ENCODE peak calls at places on chromosomes 2 and 18, in eight cellular contexts. K, P, H, L, O, M, Y and F are unnamed samples. For H3K4me1, the result is how much of the 10 kb centered on the place peaks cover.

GRCh38 chr2:134934641-134935040 is 16.0 kb downstream of the CCNT2 start:
- DNase-seq in O (no peak), M (no peak), P (no peak), Y (no peak), K (no peak), L (no peak), H (no peak), F (no peak)

GRCh38 chr2:9127316-9127715 is 79.3 kb upstream of the ASAP2 start:
- DNase-seq in H (no peak), Y (no peak), L (no peak), M (no peak), P (no peak), O (no peak), K (no peak), F (no peak)

GRCh38 chr2:43070676-43071491 is 155.5 kb downstream of the ZFP36L2 start:
- DNase-seq in Y (no peak), L (no peak), P (no peak), H (no peak), K (no peak), M (no peak), O (no peak), F (no peak)

GRCh38 chr2:175855794-175856453 is 146.1 kb downstream of the LNPK start:
- DNase-seq in K (peak), L (peak), O (peak), M (no peak), Y (no peak), H (peak), P (no peak), F (no peak)

GRCh38 chr18:55794288-55795052 is 206.5 kb upstream of the TCF4 start:
- DNase-seq in M (no peak), O (no peak), H (no peak), Y (no peak), P (no peak), K (peak), L (no peak), F (no peak)

GRCh38 chr2:37802899-37803379 is 122.1 kb upstream of the RMDN2 start:
- DNase-seq in M (no peak), O (peak), L (no peak), P (no peak), Y (no peak), H (no peak), K (peak), F (no peak)

GRCh38 chr2:220736778-220737177 is 835.3 kb downstream of the EPHA4 start:
- DNase-seq in O (no peak), K (peak), H (no peak), Y (peak), L (no peak), M (no peak), P (no peak), F (no peak)

GRCh38 chr2:189082576-189082975 is 97.0 kb downstream of the COL5A2 start:
- DNase-seq in Y (no peak), K (peak), H (peak), P (no peak), M (peak), O (no peak), L (peak), F (no peak)

GRCh38 chr2:203237501-203238238 is 1.1 kb upstream of the CYP20A1 start:
- DNase-seq in P (no peak), K (no peak), Y (no peak), L (no peak), M (no peak), O (no peak), H (no peak), F (no peak)

GRCh38 chr2:1690056-1690775 is 54.1 kb downstream of the PXDN start:
- DNase-seq in K (no peak), H (no peak), P (no peak), M (peak), O (no peak), Y (peak), L (no peak), F (no peak)

GRCh38 chr18:46393230-46393629 is 263.8 kb downstream of the LOXHD1 start:
- DNase-seq in Y (peak), K (no peak), M (no peak), L (no peak), H (no peak), P (no peak), O (no peak), F (no peak)

GRCh38 chr2:120531863-120532600 is 186.1 kb downstream of the INHBB start:
- DNase-seq in H (peak), L (peak), M (no peak), K (no peak), Y (no peak), O (no peak), P (no peak), F (no peak)

GRCh38 chr2:13919981-13920382 is 712.5 kb upstream of the LRATD1 start:
- DNase-seq in H (no peak), L (no peak), P (no peak), Y (no peak), O (peak), M (no peak), K (no peak), F (no peak)

GRCh38 chr18:34847408-34847807 is 137.3 kb downstream of the DTNA start:
- DNase-seq in Y (peak), L (no peak), P (no peak), K (no peak), H (no peak), M (no peak), O (no peak), F (no peak)

GRCh38 chr2:29213871-29214341 is 98.7 kb downstream of the CLIP4 start:
- DNase-seq in H (no peak), Y (peak), M (no peak), L (no peak), K (peak), O (no peak), P (no peak), F (no peak)

GRCh38 chr2:1686784-1687105 is 57.6 kb downstream of the PXDN start:
- DNase-seq in M (no peak), O (no peak), K (peak), Y (peak), L (no peak), H (peak), P (no peak), F (no peak)

GRCh38 chr2:30686669-30687068 is 120.6 kb downstream of the CAPN13 start:
- DNase-seq in K (no peak), Y (no peak), H (no peak), M (no peak), O (no peak), P (no peak), L (no peak), F (no peak)

GRCh38 chr2:172198361-172198760 is 95.7 kb upstream of the DLX2 start:
- DNase-seq in K (no peak), M (no peak), Y (no peak), O (no peak), H (no peak), P (no peak), L (no peak), F (no peak)

GRCh38 chr2:172204309-172204708 is 101.6 kb upstream of the DLX2 start:
- DNase-seq in L (no peak), H (no peak), K (peak), P (no peak), Y (no peak), O (no peak), M (no peak), F (no peak)

GRCh38 chr2:172198908-172199307 is 96.2 kb upstream of the DLX2 start:
- DNase-seq in P (no peak), H (no peak), O (no peak), M (no peak), L (no peak), K (no peak), Y (no peak), F (no peak)

GRCh38 chr2:172196768-172197322 is 94.1 kb upstream of the DLX2 start:
- DNase-seq in L (no peak), K (peak), O (peak), M (peak), P (peak), H (no peak), Y (no peak), F (no peak)

DNA sequence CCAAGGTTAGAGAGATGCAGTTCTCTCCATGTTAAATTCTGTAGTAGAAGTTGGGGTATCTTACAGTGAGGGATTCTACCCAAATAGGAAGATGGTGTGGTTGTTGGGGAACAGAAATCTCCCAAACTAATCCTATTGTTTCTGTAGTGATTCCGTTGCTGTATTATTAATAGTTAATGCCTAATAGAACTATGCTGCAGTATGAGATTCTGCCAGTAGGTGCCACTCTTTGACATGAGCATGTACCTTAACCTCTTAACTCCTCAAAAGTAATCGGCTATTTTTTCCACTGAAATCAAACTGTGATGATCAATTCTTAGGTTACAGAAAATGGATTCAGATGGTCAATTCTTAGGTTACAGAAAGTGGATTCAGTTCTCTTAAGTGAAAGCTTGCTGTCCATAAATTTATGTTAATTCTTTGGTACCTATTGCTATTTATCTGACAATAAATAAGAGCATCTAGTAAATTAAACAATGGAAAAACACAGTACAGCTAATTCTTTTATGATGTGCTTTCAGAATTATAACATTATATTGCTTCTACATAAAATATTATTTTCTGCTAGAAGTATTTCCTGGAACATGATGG is 97.9 kb upstream of the DLX2 start:
- DNase-seq in K (peak), H (no peak), L (no peak), M (no peak), O (no peak), Y (peak), P (no peak), F (peak)
- TF ChIP-seq CTCF in K (peak), H (peak), L (peak), M (peak), O (peak), Y (peak), P (no peak), F (peak)

DNA sequence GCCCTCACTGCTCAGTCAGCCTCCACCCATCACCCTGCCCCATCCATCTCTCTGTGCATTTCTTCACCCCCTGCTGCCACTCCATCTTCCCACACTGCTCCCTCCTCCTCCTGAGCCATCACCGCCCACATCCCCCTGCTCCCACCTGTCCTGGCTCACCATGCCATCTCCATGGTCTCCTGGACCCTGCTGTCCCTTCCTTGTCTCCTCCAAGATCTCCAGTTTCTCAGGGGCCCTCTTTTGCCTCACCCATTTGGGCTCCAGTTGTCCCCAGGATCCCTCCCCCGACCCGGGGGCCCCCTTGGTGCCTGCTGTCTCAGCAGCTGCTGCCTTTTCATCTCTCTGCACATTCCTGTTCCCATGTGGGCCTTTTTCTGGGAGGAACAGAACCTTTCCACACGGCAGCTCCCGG is 10.6 kb downstream of the SPEG start:
- DNase-seq in K (no peak), P (no peak), M (no peak), L (no peak), Y (no peak), O (no peak), H (peak), F (no peak)
- H3K4me1 ChIP-seq in K (under half), P (under half), M (under half), L (under half), Y (under half), O (under half), H (under half), F (under half)

GRCh38 chr2:12716250-12717190 is at the start of gene TRIB2:
- DNase-seq in K (peak), Y (peak), L (peak), O (peak), H (peak), M (peak), P (peak), F (peak)
- TF ChIP-seq CTCF in K (peak), Y (peak), L (no peak), O (peak), H (no peak), M (no peak), P (no peak), F (no peak)

GRCh38 chr2:108223573-108223972 is 16.2 kb upstream of the SULT1C3 start:
- DNase-seq in L (no peak), P (no peak), O (no peak), Y (no peak), H (no peak), M (no peak), K (no peak), F (no peak)
- H3K4me1 ChIP-seq in L (under half), P (under half), O (under half), Y (under half), H (under half), M (under half), K (under half), F (under half)

DNA sequence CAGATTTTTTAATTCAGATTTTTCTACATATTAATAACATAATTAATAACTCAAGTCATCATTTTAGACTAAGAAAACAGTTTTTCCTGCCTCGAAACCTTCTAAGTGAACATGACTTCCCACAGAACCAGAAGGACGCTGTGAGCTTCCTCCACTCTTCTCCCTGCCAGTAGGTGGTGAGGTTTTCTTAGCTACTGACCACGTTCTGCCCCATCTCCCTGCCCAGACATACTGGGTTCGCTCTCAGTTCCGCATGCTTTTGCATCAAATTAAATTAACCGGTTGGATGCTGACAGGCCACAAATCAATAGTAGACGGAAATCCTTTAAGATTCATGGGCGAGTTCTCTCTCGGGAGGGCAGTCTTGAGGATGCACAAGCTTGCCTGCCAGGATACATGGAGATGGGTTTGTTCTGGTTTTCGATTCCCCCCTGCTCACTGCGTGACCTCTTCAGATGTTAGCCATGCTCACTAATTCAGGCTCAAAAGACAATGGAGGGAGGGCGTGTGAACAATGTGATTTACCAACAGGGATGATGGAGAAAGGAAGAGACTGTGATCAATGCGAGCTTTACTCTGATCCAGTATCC is 375.9 kb downstream of the EIPR1 start:
- DNase-seq in H (no peak), L (no peak), M (no peak), Y (no peak), O (no peak), P (no peak), K (no peak), F (no peak)
- TF ChIP-seq CTCF in H (peak), L (no peak), M (peak), Y (peak), O (peak), P (no peak), K (no peak), F (no peak)

GRCh38 chr2:196173505-196173904 is 2.1 kb upstream of the STK17B start:
- DNase-seq in Y (no peak), K (peak), M (no peak), O (no peak), H (no peak), P (no peak), L (no peak), F (no peak)

GRCh38 chr2:196177124-196177523 is 5.7 kb upstream of the STK17B start:
- DNase-seq in K (no peak), H (no peak), O (no peak), Y (no peak), M (no peak), P (no peak), L (no peak), F (no peak)

GRCh38 chr2:196174424-196174823 is 3.0 kb upstream of the STK17B start:
- DNase-seq in O (no peak), M (no peak), P (no peak), K (no peak), H (no peak), Y (no peak), L (no peak), F (no peak)

GRCh38 chr2:196172976-196173375 is 1.6 kb upstream of the STK17B start:
- DNase-seq in H (no peak), O (no peak), P (no peak), L (no peak), M (no peak), K (no peak), Y (no peak), F (no peak)

GRCh38 chr2:196176142-196176738 is 4.9 kb upstream of the STK17B start:
- DNase-seq in O (no peak), P (peak), K (no peak), M (no peak), H (no peak), L (no peak), Y (no peak), F (peak)
- H3K4me1 ChIP-seq in O (under half), P (under half), K (under half), M (under half), H (under half), L (under half), Y (under half), F (under half)

GRCh38 chr2:170869036-170869435 is 52.3 kb downstream of the GAD1 start:
- DNase-seq in L (no peak), K (no peak), Y (no peak), P (no peak), O (no peak), H (no peak), M (no peak), F (no peak)
- TF ChIP-seq CTCF in L (no peak), K (no peak), Y (no peak), P (no peak), O (no peak), H (no peak), M (no peak), F (no peak)

GRCh38 chr2:46549159-46549902 is 70.0 kb downstream of the TMEM247 start:
- DNase-seq in K (no peak), L (no peak), P (no peak), H (no peak), O (no peak), M (no peak), Y (no peak), F (no peak)

GRCh38 chr2:46548521-46549144 is 69.3 kb downstream of the TMEM247 start:
- DNase-seq in L (no peak), O (no peak), Y (peak), P (no peak), M (no peak), H (no peak), K (no peak), F (no peak)

GRCh38 chr2:46552528-46552927 is 73.2 kb downstream of the TMEM247 start:
- DNase-seq in L (no peak), Y (no peak), O (no peak), H (no peak), K (no peak), M (no peak), P (no peak), F (no peak)

GRCh38 chr2:46552086-46552485 is 72.7 kb downstream of the TMEM247 start:
- DNase-seq in Y (no peak), P (no peak), M (peak), K (no peak), H (no peak), L (no peak), O (no peak), F (no peak)

DNA sequence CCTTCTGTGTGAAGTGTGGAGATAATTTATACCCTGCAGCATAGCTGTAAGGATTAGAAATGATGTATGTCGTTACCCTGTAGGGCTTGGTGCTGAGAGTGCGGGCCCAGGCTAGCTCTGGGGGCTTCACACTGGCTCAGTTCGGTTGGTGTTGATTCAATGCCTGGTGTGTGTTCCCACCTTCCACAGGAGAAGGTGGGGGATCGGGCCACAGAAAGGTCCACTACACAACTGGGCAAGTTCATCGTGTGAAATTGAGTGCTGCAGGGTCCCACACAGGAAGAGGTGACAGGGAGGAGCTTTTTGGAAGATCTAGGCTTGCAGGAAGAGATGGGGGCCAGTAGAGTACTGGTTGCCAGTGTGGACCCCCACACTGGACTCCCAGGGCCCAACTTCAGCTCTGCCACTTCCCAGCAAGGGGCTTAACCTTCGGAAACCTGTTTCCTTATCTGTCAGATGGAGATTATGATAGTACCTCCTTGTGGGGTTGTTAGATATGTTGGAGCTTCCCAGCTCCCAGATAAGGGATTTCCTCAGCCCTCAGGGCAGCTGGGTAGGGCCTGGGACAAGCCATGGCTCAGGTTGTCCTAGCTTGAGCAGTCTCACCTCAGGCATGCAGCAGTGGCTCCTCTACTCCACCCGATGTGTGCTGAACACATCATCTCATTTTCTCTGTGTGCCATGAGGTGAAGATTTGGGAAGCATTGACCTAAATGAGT is 71.5 kb downstream of the TMEM247 start:
- DNase-seq in H (no peak), M (no peak), P (no peak), K (no peak), Y (peak), L (no peak), O (no peak), F (no peak)
- H3K4me1 ChIP-seq in H (half or more), M (half or more), P (half or more), K (under half), Y (under half), L (half or more), O (under half), F (under half)